ENCODE peak calls at places on chromosomes 6 and 20, in four cellular contexts. One of them, this sample, is unnamed. For H3K4me1, the result is how much of the 10 kb centered on the place peaks cover.

GRCh38 chr6:57222684-57223077 is 574 bp upstream of the RAB23 start:
- DNase-seq in pancreas: no peak
- DNase-seq in tibial artery: no peak
- DNase-seq in Karpas-422: no peak
- DNase-seq in this sample: no peak

GRCh38 chr20:63268256-63268655 is 4.4 kb upstream of the ARFGAP1 start:
- DNase-seq in pancreas: no peak
- DNase-seq in tibial artery: no peak
- DNase-seq in Karpas-422: no peak
- DNase-seq in this sample: no peak

GRCh38 chr6:133854633-133855598 is 34.0 kb upstream of the TCF21 start:
- DNase-seq in pancreas: no peak
- DNase-seq in tibial artery: no peak
- DNase-seq in Karpas-422: no peak
- DNase-seq in this sample: no peak

GRCh38 chr6:117776441-117776840 is 101.2 kb downstream of the NUS1 start:
- DNase-seq in pancreas: no peak
- DNase-seq in tibial artery: no peak
- DNase-seq in Karpas-422: peak
- DNase-seq in this sample: no peak

GRCh38 chr20:2699775-2700413 is 7.3 kb downstream of the EBF4 start:
- DNase-seq in pancreas: no peak
- DNase-seq in tibial artery: no peak
- DNase-seq in Karpas-422: no peak
- DNase-seq in this sample: no peak

GRCh38 chr6:27096834-27097511 is 150.5 kb upstream of the PRSS16 start:
- DNase-seq in pancreas: peak
- DNase-seq in tibial artery: no peak
- DNase-seq in Karpas-422: no peak
- DNase-seq in this sample: no peak

GRCh38 chr6:152401978-152402377 is 235.2 kb downstream of the SYNE1 start:
- DNase-seq in pancreas: no peak
- DNase-seq in tibial artery: no peak
- DNase-seq in Karpas-422: no peak
- DNase-seq in this sample: no peak

GRCh38 chr20:63580796-63581461 is 6.9 kb upstream of the HELZ2 start:
- DNase-seq in pancreas: no peak
- DNase-seq in tibial artery: no peak
- DNase-seq in Karpas-422: peak
- DNase-seq in this sample: no peak

GRCh38 chr20:63235399-63235983 is at the start of gene BIRC7:
- DNase-seq in pancreas: no peak
- DNase-seq in tibial artery: no peak
- DNase-seq in Karpas-422: peak
- DNase-seq in this sample: no peak

GRCh38 chr20:40754372-40754943 is 65.4 kb upstream of the MAFB start:
- DNase-seq in pancreas: peak
- DNase-seq in tibial artery: peak
- DNase-seq in Karpas-422: no peak
- DNase-seq in this sample: no peak

GRCh38 chr6:21101694-21102093 is 491.9 kb upstream of the SOX4 start:
- DNase-seq in pancreas: no peak
- DNase-seq in tibial artery: no peak
- DNase-seq in Karpas-422: no peak
- DNase-seq in this sample: no peak

GRCh38 chr6:142242269-142242668 is 59.5 kb upstream of the ADGRG6 start:
- DNase-seq in pancreas: no peak
- DNase-seq in tibial artery: no peak
- DNase-seq in Karpas-422: no peak
- DNase-seq in this sample: no peak

GRCh38 chr6:151847064-151847463 is 39.6 kb downstream of the ESR1 start:
- DNase-seq in pancreas: no peak
- DNase-seq in tibial artery: no peak
- DNase-seq in Karpas-422: peak
- DNase-seq in this sample: no peak

GRCh38 chr20:4082406-4083102 is 67.2 kb upstream of the RNF24 start:
- DNase-seq in pancreas: peak
- DNase-seq in tibial artery: peak
- DNase-seq in Karpas-422: no peak
- DNase-seq in this sample: no peak

GRCh38 chr6:69865126-69865525 is 1.2 kb upstream of the COL19A1 start:
- DNase-seq in pancreas: no peak
- DNase-seq in tibial artery: no peak
- DNase-seq in Karpas-422: no peak
- DNase-seq in this sample: no peak

GRCh38 chr6:101614774-101615173 is 221.3 kb downstream of the GRIK2 start:
- DNase-seq in pancreas: no peak
- DNase-seq in tibial artery: no peak
- DNase-seq in Karpas-422: no peak
- DNase-seq in this sample: no peak

GRCh38 chr6:44999066-44999465 is 329.1 kb upstream of the RUNX2 start:
- DNase-seq in pancreas: no peak
- DNase-seq in tibial artery: no peak
- DNase-seq in Karpas-422: no peak
- DNase-seq in this sample: no peak

DNA sequence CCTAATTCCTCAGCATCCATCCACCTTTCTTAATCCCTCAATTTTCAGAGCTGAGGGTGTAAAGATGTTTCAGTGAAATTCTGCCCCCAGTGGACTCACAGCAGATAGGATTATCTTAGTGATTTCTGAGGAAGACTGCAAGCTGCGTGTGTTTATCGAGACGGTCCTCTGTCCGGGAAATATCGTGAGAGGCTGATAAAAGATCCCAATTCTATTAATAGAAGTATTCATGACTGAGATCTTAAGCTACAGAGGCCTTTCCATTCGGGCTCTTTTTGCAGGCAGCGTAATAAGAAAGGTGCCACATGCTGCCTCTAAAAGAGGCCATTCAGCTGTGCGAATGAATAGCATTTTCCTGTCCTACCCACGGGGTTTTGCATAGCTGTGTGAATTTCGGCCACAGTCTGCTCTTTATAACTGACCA is 209.0 kb downstream of the ARHGAP18 start:
- DNase-seq in pancreas: no peak
- DNase-seq in tibial artery: no peak
- DNase-seq in Karpas-422: no peak
- DNase-seq in this sample: no peak
- H3K27ac ChIP-seq in pancreas: no peak
- H3K27ac ChIP-seq in tibial artery: no peak
- H3K27ac ChIP-seq in Karpas-422: no peak
- H3K27ac ChIP-seq in this sample: no peak

GRCh38 chr20:49379338-49379737 is 101.5 kb upstream of the ZNFX1 start:
- DNase-seq in pancreas: no peak
- DNase-seq in tibial artery: no peak
- DNase-seq in Karpas-422: no peak
- DNase-seq in this sample: no peak

GRCh38 chr20:49381558-49382493 is 100.6 kb downstream of the KCNB1 start:
- DNase-seq in pancreas: peak
- DNase-seq in tibial artery: peak
- DNase-seq in Karpas-422: no peak
- DNase-seq in this sample: peak

GRCh38 chr20:49384437-49385434 is 97.7 kb downstream of the KCNB1 start:
- DNase-seq in pancreas: peak
- DNase-seq in tibial artery: peak
- DNase-seq in Karpas-422: peak
- DNase-seq in this sample: peak

GRCh38 chr20:49377326-49377725 is 99.5 kb upstream of the ZNFX1 start:
- DNase-seq in pancreas: no peak
- DNase-seq in tibial artery: no peak
- DNase-seq in Karpas-422: no peak
- DNase-seq in this sample: no peak

GRCh38 chr20:49380245-49380875 is 102.1 kb downstream of the KCNB1 start:
- DNase-seq in pancreas: no peak
- DNase-seq in tibial artery: no peak
- DNase-seq in Karpas-422: no peak
- DNase-seq in this sample: no peak
- H3K4me1 ChIP-seq in pancreas: under half
- H3K4me1 ChIP-seq in tibial artery: under half
- H3K4me1 ChIP-seq in Karpas-422: under half
- H3K4me1 ChIP-seq in this sample: under half

GRCh38 chr6:146177785-146178184 is 148.9 kb downstream of the GRM1 start:
- DNase-seq in pancreas: no peak
- DNase-seq in tibial artery: no peak
- DNase-seq in Karpas-422: no peak
- DNase-seq in this sample: no peak
- H3K4me3 ChIP-seq in pancreas: no peak
- H3K4me3 ChIP-seq in tibial artery: no peak
- H3K4me3 ChIP-seq in Karpas-422: no peak
- H3K4me3 ChIP-seq in this sample: no peak

GRCh38 chr6:110705543-110705942 is 109.7 kb downstream of the CDK19 start:
- DNase-seq in pancreas: no peak
- DNase-seq in tibial artery: no peak
- DNase-seq in Karpas-422: no peak
- DNase-seq in this sample: no peak

GRCh38 chr6:110703906-110704594 is 111.2 kb downstream of the CDK19 start:
- DNase-seq in pancreas: no peak
- DNase-seq in tibial artery: no peak
- DNase-seq in Karpas-422: no peak
- DNase-seq in this sample: no peak

GRCh38 chr6:110703010-110703905 is 112.0 kb downstream of the CDK19 start:
- DNase-seq in pancreas: no peak
- DNase-seq in tibial artery: no peak
- DNase-seq in Karpas-422: no peak
- DNase-seq in this sample: no peak

GRCh38 chr6:110693994-110694393 is 121.3 kb downstream of the CDK19 start:
- DNase-seq in pancreas: no peak
- DNase-seq in tibial artery: no peak
- DNase-seq in Karpas-422: no peak
- DNase-seq in this sample: no peak

DNA sequence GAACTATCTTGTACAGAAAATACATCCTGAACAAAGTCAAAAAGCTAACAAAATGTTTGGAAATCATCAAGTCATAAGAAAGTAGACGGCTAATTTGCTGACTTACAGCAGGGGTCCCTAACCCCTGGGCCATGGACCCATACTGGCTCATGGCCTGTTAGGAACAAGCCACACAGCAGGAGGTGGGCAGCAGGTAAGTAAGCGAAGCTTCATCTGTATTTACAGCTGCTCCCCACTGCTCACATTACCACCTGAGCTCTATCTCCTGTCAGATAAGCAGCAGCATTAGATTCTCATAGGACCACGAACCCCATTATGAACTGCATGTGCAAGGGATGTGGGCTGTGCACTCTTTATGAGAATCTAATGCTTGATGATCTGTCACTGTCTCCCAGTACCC is 115.5 kb downstream of the CDK19 start:
- DNase-seq in pancreas: no peak
- DNase-seq in tibial artery: no peak
- DNase-seq in Karpas-422: no peak
- DNase-seq in this sample: no peak
- H3K27ac ChIP-seq in pancreas: no peak
- H3K27ac ChIP-seq in tibial artery: no peak
- H3K27ac ChIP-seq in Karpas-422: no peak
- H3K27ac ChIP-seq in this sample: no peak